ENCODE peak calls at places on chromosome 5, in ten cellular contexts. K, T, I, P, L, X, V, N, U and A are unnamed samples.

GRCh38 chr5:124744170-124744911 is 2.1 kb downstream of the ZNF608 start:
- DNase-seq in V (no peak), N (no peak), I (no peak), T (peak), L (no peak), U (peak), K (no peak), P (no peak), X (no peak), A (peak)

GRCh38 chr5:5492087-5492933 is 69.8 kb downstream of the ICE1 start:
- DNase-seq in L (no peak), T (peak), X (peak), N (peak), K (peak), U (peak), V (peak), P (no peak), I (peak), A (peak)

GRCh38 chr5:10849278-10849677 is 88.2 kb upstream of the DAP start:
- DNase-seq in V (peak), K (no peak), P (no peak), T (peak), I (no peak), U (no peak), N (no peak), L (no peak), X (no peak), A (no peak)

GRCh38 chr5:138033916-138034315 is 1.0 kb upstream of the FAM13B start:
- DNase-seq in U (peak), I (no peak), X (no peak), N (no peak), V (peak), L (no peak), P (no peak), K (peak), T (peak), A (no peak)

GRCh38 chr5:180291234-180291940 is 496 bp downstream of the MAPK9 start:
- DNase-seq in X (no peak), T (no peak), U (peak), N (peak), I (peak), K (no peak), V (no peak), P (no peak), L (no peak), A (peak)

GRCh38 chr5:66717455-66718373 is 121.5 kb downstream of the MAST4 start:
- DNase-seq in V (no peak), I (no peak), X (no peak), T (no peak), P (no peak), N (no peak), L (no peak), K (no peak), U (no peak), A (no peak)

GRCh38 chr5:1551426-1551825 is 27.7 kb upstream of the LPCAT1 start:
- DNase-seq in V (no peak), I (no peak), X (no peak), T (no peak), P (no peak), L (no peak), K (no peak), U (no peak), N (no peak), A (no peak)

GRCh38 chr5:76074487-76074886 is 8.7 kb upstream of the SV2C start:
- DNase-seq in V (no peak), P (no peak), T (no peak), I (peak), U (no peak), L (no peak), N (no peak), X (no peak), K (no peak), A (peak)

GRCh38 chr5:43498571-43498970 is 14.9 kb upstream of the TMEM267 start:
- DNase-seq in K (no peak), U (no peak), P (no peak), L (no peak), I (no peak), V (no peak), X (no peak), N (no peak), T (no peak), A (no peak)

GRCh38 chr5:173247504-173247903 is 12.5 kb upstream of the NKX2-5 start:
- DNase-seq in I (no peak), N (no peak), U (no peak), P (no peak), V (no peak), L (no peak), K (no peak), X (no peak), T (no peak), A (no peak)

GRCh38 chr5:170225326-170226137 is 7.3 kb upstream of the C5orf58 start:
- DNase-seq in X (peak), I (peak), P (peak), T (peak), N (peak), V (peak), L (no peak), U (peak), K (peak), A (peak)

GRCh38 chr5:53766683-53767082 is 206.2 kb downstream of the NDUFS4 start:
- DNase-seq in X (no peak), L (no peak), P (no peak), V (no peak), T (no peak), U (no peak), N (no peak), K (no peak), I (no peak), A (no peak)

GRCh38 chr5:148844433-148845279 is 18.2 kb downstream of the ADRB2 start:
- DNase-seq in L (no peak), T (no peak), U (no peak), N (no peak), X (peak), I (no peak), V (no peak), P (no peak), K (no peak), A (no peak)

GRCh38 chr5:181114844-181115778 is 15.9 kb downstream of the OR2V1 start:
- DNase-seq in P (no peak), U (peak), V (peak), T (peak), X (no peak), L (peak), N (peak), I (no peak), K (no peak), A (no peak)

GRCh38 chr5:38555354-38556114 is 912 bp downstream of the LIFR start:
- DNase-seq in U (no peak), N (no peak), K (no peak), P (no peak), V (no peak), X (no peak), I (no peak), L (no peak), T (peak), A (no peak)

GRCh38 chr5:126676195-126676624 is 75.5 kb downstream of the PHAX start:
- DNase-seq in K (no peak), U (peak), X (peak), N (peak), P (peak), T (peak), L (peak), I (peak), V (peak), A (peak)

GRCh38 chr5:139446956-139447779 is 7.8 kb upstream of the DNAJC18 start:
- DNase-seq in X (no peak), I (no peak), U (no peak), L (no peak), P (no peak), K (peak), V (peak), T (peak), N (no peak), A (no peak)

GRCh38 chr5:132103969-132104391 is 30.4 kb downstream of the CSF2 start:
- DNase-seq in K (no peak), L (no peak), I (no peak), N (no peak), T (peak), U (peak), P (no peak), V (no peak), X (no peak), A (no peak)

GRCh38 chr5:103360475-103360874 is 101.9 kb downstream of the MACIR start:
- DNase-seq in N (no peak), X (no peak), L (no peak), I (no peak), T (no peak), V (no peak), P (no peak), U (no peak), K (no peak), A (no peak)

GRCh38 chr5:79962580-79963222 is 28.4 kb downstream of the MTX3 start:
- DNase-seq in N (no peak), P (no peak), L (no peak), T (peak), V (peak), X (no peak), U (peak), K (no peak), I (no peak), A (no peak)

GRCh38 chr5:107968465-107968864 is 297.7 kb upstream of the EFNA5 start:
- DNase-seq in U (peak), X (no peak), K (peak), P (no peak), T (peak), L (no peak), I (no peak), N (no peak), V (peak), A (no peak)

GRCh38 chr5:73253047-73253660 is 80.2 kb downstream of the TMEM174 start:
- DNase-seq in P (no peak), U (no peak), T (peak), X (no peak), K (no peak), I (no peak), N (no peak), L (no peak), V (no peak), A (no peak)

GRCh38 chr5:93307557-93307956 is 273.5 kb downstream of the NR2F1-AS1 start:
- DNase-seq in K (no peak), U (peak), T (peak), N (no peak), P (no peak), X (no peak), I (no peak), V (peak), L (no peak), A (no peak)

GRCh38 chr5:6452622-6453504 is 4.2 kb downstream of the UBE2QL1 start:
- DNase-seq in X (no peak), V (no peak), I (no peak), N (no peak), K (no peak), L (no peak), U (no peak), T (no peak), P (no peak), A (no peak)

GRCh38 chr5:113380299-113381014 is 54.3 kb downstream of the TSSK1B start:
- DNase-seq in V (peak), T (peak), P (no peak), N (no peak), L (no peak), U (no peak), I (no peak), K (no peak), X (no peak), A (no peak)

GRCh38 chr5:122101636-122102285 is 23.7 kb upstream of the LOX start:
- DNase-seq in U (peak), P (no peak), K (peak), X (no peak), T (peak), V (peak), N (no peak), I (no peak), L (no peak), A (no peak)

GRCh38 chr5:133533541-133533940 is 78.8 kb downstream of the FSTL4 start:
- DNase-seq in I (no peak), K (no peak), X (no peak), T (no peak), V (no peak), P (no peak), N (no peak), U (no peak), L (no peak), A (no peak)

GRCh38 chr5:165242701-165243100 is 1737.3 kb downstream of the MAT2B start:
- DNase-seq in N (no peak), U (no peak), T (no peak), V (peak), I (no peak), X (no peak), K (no peak), P (no peak), L (no peak), A (no peak)

GRCh38 chr5:178212241-178213002 is 8.1 kb downstream of the HNRNPAB start:
- DNase-seq in X (no peak), K (no peak), N (no peak), I (no peak), V (no peak), P (no peak), T (no peak), L (no peak), U (no peak), A (no peak)

GRCh38 chr5:133480366-133480765 is 132.0 kb downstream of the FSTL4 start:
- DNase-seq in V (no peak), K (no peak), L (no peak), U (no peak), N (no peak), P (no peak), T (no peak), I (no peak), X (no peak), A (no peak)

GRCh38 chr5:103211858-103212500 is 46.6 kb upstream of the MACIR start:
- DNase-seq in L (no peak), U (no peak), T (no peak), V (no peak), X (no peak), I (peak), P (no peak), K (no peak), N (no peak), A (no peak)

GRCh38 chr5:62152394-62153123 is 153.4 kb upstream of the KIF2A start:
- DNase-seq in N (no peak), P (no peak), I (no peak), L (no peak), X (no peak), K (no peak), U (no peak), T (no peak), V (no peak), A (no peak)

GRCh38 chr5:153496835-153497234 is 6.4 kb downstream of the GRIA1 start:
- DNase-seq in X (no peak), N (no peak), V (peak), K (peak), P (no peak), L (no peak), U (peak), T (peak), I (no peak), A (peak)

GRCh38 chr5:69364414-69364813 is 4.9 kb downstream of the AK6 start:
- DNase-seq in X (no peak), T (peak), L (no peak), N (peak), V (peak), I (peak), P (no peak), U (no peak), K (no peak), A (no peak)

GRCh38 chr5:14600846-14601245 is 19.3 kb downstream of the OTULINL start:
- DNase-seq in P (no peak), L (no peak), K (no peak), U (no peak), V (no peak), I (no peak), T (no peak), N (no peak), X (no peak), A (no peak)

GRCh38 chr5:472076-472655 is 29.2 kb downstream of the EXOC3 start:
- DNase-seq in V (no peak), N (no peak), P (no peak), U (peak), T (peak), L (no peak), I (peak), K (no peak), X (no peak), A (no peak)

GRCh38 chr5:80216753-80217596 is 38.9 kb downstream of the SERINC5 start:
- DNase-seq in I (no peak), P (no peak), N (no peak), L (no peak), V (no peak), U (no peak), T (peak), X (no peak), K (no peak), A (no peak)

GRCh38 chr5:169762338-169763095 is 125.4 kb downstream of the DOCK2 start:
- DNase-seq in X (no peak), U (peak), K (no peak), L (no peak), T (peak), P (no peak), V (peak), I (no peak), N (no peak), A (no peak)

GRCh38 chr5:81544351-81545001 is 150.5 kb upstream of the ACOT12 start:
- DNase-seq in K (no peak), L (no peak), X (no peak), T (no peak), V (peak), U (peak), N (no peak), I (no peak), P (no peak), A (no peak)